ENCODE peak calls at places on chromosomes 12 and 14, in eight cellular contexts. I is heart left ventricle, X is AG04450, L is MM.1S, P is body of pancreas, G is brain microvascular endothelial cell, A is uterus, R is adrenal gland. M is an unnamed sample.

GRCh38 chr12:66823857-66824570 is 145.1 kb upstream of the GRIP1 start:
- DNase-seq in A (no peak), R (no peak), P (no peak), I (no peak), G (no peak), X (no peak), L (no peak), M (no peak)

GRCh38 chr14:60304509-60304908 is 55.5 kb downstream of the PPM1A start:
- DNase-seq in G (no peak), P (peak; percentile 78), R (no peak), X (no peak), A (no peak), L (no peak), I (no peak), M (no peak)

GRCh38 chr14:54669759-54670630 is 103.1 kb downstream of the SAMD4A start:
- DNase-seq in P (no peak), I (no peak), G (peak; percentile 91), R (peak; percentile 48), L (no peak), X (peak; percentile 15), A (peak; percentile 79), M (peak; percentile 68)

GRCh38 chr12:89731614-89732013 is 23.0 kb upstream of the ATP2B1 start:
- DNase-seq in R (no peak), A (no peak), G (peak; percentile 65), I (no peak), L (no peak), X (no peak), P (no peak), M (no peak)

GRCh38 chr14:105118646-105119409 is 49.7 kb downstream of the JAG2 start:
- DNase-seq in X (no peak), R (no peak), L (no peak), I (peak; percentile 13), G (no peak), P (peak; percentile 40), A (no peak), M (no peak)

GRCh38 chr14:36086629-36087380 is 89.7 kb downstream of the PTCSC3 start:
- DNase-seq in X (no peak), R (no peak), I (no peak), P (no peak), G (no peak), A (no peak), L (no peak), M (no peak)

GRCh38 chr12:127008758-127009403 is 1258.1 kb upstream of the TMEM132C start:
- DNase-seq in P (no peak), X (no peak), I (no peak), R (no peak), A (no peak), G (no peak), L (no peak), M (no peak)

GRCh38 chr12:29717540-29718100 is 66.1 kb downstream of the TMTC1 start:
- DNase-seq in L (no peak), X (no peak), G (no peak), A (no peak), P (no peak), R (no peak), I (no peak), M (no peak)

GRCh38 chr14:56118611-56119181 is 485 bp downstream of the PELI2 start:
- DNase-seq in L (no peak), I (peak; percentile 56), G (no peak), A (peak; percentile 38), X (no peak), P (no peak), R (peak; percentile 24), M (peak; percentile 12)

GRCh38 chr12:86389949-86390348 is 133.8 kb upstream of the MGAT4C start:
- DNase-seq in A (no peak), R (no peak), X (peak; percentile 6), I (no peak), G (peak; percentile 47), P (no peak), L (no peak), M (peak; percentile 13)

GRCh38 chr12:93108958-93109357 is 179.9 kb upstream of the EEA1 start:
- DNase-seq in L (no peak), X (no peak), R (no peak), P (no peak), A (no peak), I (no peak), G (no peak), M (no peak)

GRCh38 chr12:111868676-111869588 is 26.9 kb downstream of the MAPKAPK5 start:
- DNase-seq in R (no peak), G (no peak), X (no peak), A (no peak), I (no peak), L (no peak), P (no peak), M (no peak)
- H3K27ac ChIP-seq in R (no peak overlapping the region), G (no peak overlapping the region), X (no peak overlapping the region), A (no peak overlapping the region), I (no peak overlapping the region), L (no peak overlapping the region), P (no peak overlapping the region), M (no peak overlapping the region)

DNA sequence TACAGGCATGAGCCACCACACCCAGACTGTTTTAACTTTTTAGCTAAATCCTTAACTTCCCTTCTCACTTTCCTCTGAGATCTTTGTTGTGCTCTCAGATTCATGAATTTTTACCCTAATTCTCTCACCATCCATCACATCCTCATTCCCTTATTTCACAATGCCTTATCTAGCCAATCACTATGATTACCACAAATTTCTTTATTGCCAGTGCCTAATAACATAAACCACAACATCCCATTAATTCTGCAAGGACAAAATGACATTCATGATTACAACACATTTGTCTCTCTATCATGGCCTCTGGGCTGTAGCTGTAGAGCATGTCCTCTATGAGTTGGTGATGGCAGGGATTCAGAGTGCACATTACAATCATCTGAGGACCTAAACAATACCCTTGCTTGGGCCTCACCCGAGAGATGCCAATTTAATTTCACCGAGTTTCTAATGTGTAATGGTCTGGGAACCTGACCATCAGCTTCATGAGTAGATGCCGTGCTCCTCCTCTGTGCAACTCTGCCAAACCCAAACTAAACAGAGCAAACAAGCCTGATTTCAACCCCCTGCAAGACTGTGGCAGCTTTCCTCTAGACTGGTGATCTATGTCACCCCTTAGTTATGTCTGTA is 99.3 kb downstream of the SPTSSA start:
- DNase-seq in X (no peak), G (no peak), L (no peak), R (no peak), A (no peak), I (no peak), P (no peak), M (no peak)
- H3K27ac ChIP-seq in X (no peak overlapping the region), G (no peak overlapping the region), L (no peak overlapping the region), R (peak overlapping the region; percentile 29), A (peak overlapping the region; percentile 49), I (no peak overlapping the region), P (no peak overlapping the region), M (no peak overlapping the region)

DNA sequence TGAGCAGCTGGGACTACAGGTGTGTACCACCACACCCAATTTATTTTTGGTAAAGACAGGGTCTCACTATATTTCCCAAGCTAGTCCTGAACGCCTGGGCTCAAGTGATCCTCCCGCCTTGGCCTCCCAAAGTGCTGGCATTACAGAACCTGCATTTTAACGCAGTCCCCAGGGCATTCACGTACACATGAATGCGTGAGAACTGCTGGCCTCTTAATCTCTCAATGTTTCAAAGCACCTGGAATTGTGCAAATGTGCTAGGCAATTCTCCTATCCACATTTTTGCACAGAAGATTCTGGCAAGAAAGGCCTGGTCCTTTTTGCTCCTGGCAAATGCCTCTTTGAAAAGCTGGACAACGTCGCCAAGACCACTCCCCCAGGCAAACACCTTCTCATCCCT is 35.2 kb downstream of the TESC start:
- DNase-seq in I (no peak), X (no peak), P (no peak), G (no peak), L (no peak), R (no peak), A (no peak), M (no peak)
- H3K27ac ChIP-seq in I (no peak overlapping the region), X (no peak overlapping the region), P (no peak overlapping the region), G (no peak overlapping the region), L (no peak overlapping the region), R (no peak overlapping the region), A (no peak overlapping the region), M (no peak overlapping the region)

GRCh38 chr14:84399296-84399910 is 1130.5 kb upstream of the FLRT2 start:
- DNase-seq in R (no peak), A (no peak), G (no peak), I (no peak), P (no peak), L (no peak), X (no peak), M (no peak)

GRCh38 chr14:84403585-84403984 is 1126.4 kb upstream of the FLRT2 start:
- DNase-seq in L (no peak), I (no peak), A (no peak), X (no peak), G (no peak), P (no peak), R (no peak), M (no peak)

GRCh38 chr14:84401631-84402030 is 1128.3 kb upstream of the FLRT2 start:
- DNase-seq in I (no peak), X (no peak), L (no peak), R (no peak), A (no peak), G (no peak), P (no peak), M (no peak)

GRCh38 chr14:84409435-84409834 is 1120.5 kb upstream of the FLRT2 start:
- DNase-seq in G (peak; percentile 32), P (no peak), L (no peak), A (no peak), R (no peak), X (no peak), I (no peak), M (no peak)

GRCh38 chr14:84404246-84404645 is 1125.7 kb upstream of the FLRT2 start:
- DNase-seq in L (no peak), A (no peak), G (no peak), P (no peak), X (no peak), I (no peak), R (no peak), M (no peak)
- H3K27ac ChIP-seq in L (no peak overlapping the region), A (no peak overlapping the region), G (no peak overlapping the region), P (no peak overlapping the region), X (no peak overlapping the region), I (no peak overlapping the region), R (no peak overlapping the region), M (no peak overlapping the region)

GRCh38 chr12:106040521-106040920 is 98.2 kb downstream of the NUAK1 start:
- DNase-seq in G (no peak), I (no peak), R (no peak), L (no peak), X (no peak), A (no peak), P (no peak), M (no peak)
- H3K27ac ChIP-seq in G (no peak overlapping the region), I (no peak overlapping the region), R (no peak overlapping the region), L (no peak overlapping the region), X (no peak overlapping the region), A (no peak overlapping the region), P (no peak overlapping the region), M (no peak overlapping the region)

M was measured in WERI-Rb-1.